ENCODE peak calls at places on chromosome 1, in nine cellular contexts. Q is anterior cingulate cortex, G is epithelial cell of prostate, I is kidney tubule cell, V is left cardiac atrium, A is GM06990, W is NCI-H1048, C is choroid plexus epithelial cell, N is amniotic stem cell. J is an unnamed sample.

GRCh38 chr1:23010734-23011449 is 4.8 kb downstream of the TEX46 start:
- DNase-seq in A (no peak), N (peak; percentile 9), W (no peak), C (peak; percentile 63), G (peak; percentile 88), V (no peak), I (peak; percentile 84), Q (no peak), J (peak; percentile 91)

GRCh38 chr1:112386024-112386723 is 9.8 kb upstream of the CTTNBP2NL start:
- DNase-seq in I (no peak), Q (no peak), W (no peak), N (no peak), G (no peak), C (no peak), V (no peak), A (no peak), J (no peak)

GRCh38 chr1:161172776-161173376 is 4.4 kb downstream of the B4GALT3 start:
- DNase-seq in Q (no peak), C (peak; percentile 98), A (no peak), V (peak; percentile 66), W (no peak), I (peak; percentile 35), N (no peak), G (no peak), J (no peak)

GRCh38 chr1:27678747-27679146 is 6.8 kb upstream of the IFI6 start:
- DNase-seq in W (no peak), A (no peak), N (no peak), C (no peak), G (no peak), I (peak; percentile 28), V (no peak), Q (no peak), J (no peak)

GRCh38 chr1:45545019-45545493 is 5.6 kb upstream of the AKR1A1 start:
- DNase-seq in W (no peak), C (no peak), V (no peak), Q (no peak), A (peak; percentile 57), I (peak; percentile 44), G (no peak), N (no peak), J (no peak)

GRCh38 chr1:109385417-109385816 is 12.3 kb downstream of the SORT1 start:
- DNase-seq in I (no peak), N (no peak), A (no peak), Q (no peak), V (peak; percentile 57), C (no peak), W (no peak), G (no peak), J (no peak)

GRCh38 chr1:16286122-16286521 is 49.1 kb upstream of the CPLANE2 start:
- DNase-seq in Q (no peak), A (no peak), W (no peak), C (no peak), V (no peak), G (no peak), I (no peak), N (no peak), J (no peak)

GRCh38 chr1:9384751-9385245 is 92.1 kb downstream of the SPSB1 start:
- DNase-seq in G (no peak), Q (peak; percentile 52), N (no peak), C (no peak), I (no peak), V (peak; percentile 75), W (no peak), A (no peak), J (peak; percentile 22)

GRCh38 chr1:117106478-117106877 is 15.1 kb downstream of the TRIM45 start:
- DNase-seq in V (no peak), N (no peak), Q (no peak), W (no peak), A (no peak), C (peak; percentile 30), I (no peak), G (no peak), J (no peak)

GRCh38 chr1:202998836-202999750 is 8.1 kb upstream of the TMEM183A start:
- DNase-seq in V (peak; percentile 47), G (no peak), Q (peak; percentile 2), A (peak; percentile 55), W (peak; percentile 59), C (peak; percentile 74), I (peak; percentile 63), N (no peak), J (peak; percentile 52)

GRCh38 chr1:23897083-23897482 is 16.1 kb downstream of the CNR2 start:
- DNase-seq in Q (no peak), N (no peak), A (no peak), G (no peak), I (no peak), C (no peak), V (no peak), W (no peak), J (no peak)

GRCh38 chr1:165481820-165482532 is 37.0 kb upstream of the RXRG start:
- DNase-seq in V (peak; percentile 39), Q (no peak), W (no peak), A (no peak), G (peak; percentile 70), C (peak; percentile 81), I (peak; percentile 91), N (no peak), J (peak; percentile 88)

GRCh38 chr1:87706198-87706597 is 377.5 kb downstream of the LMO4 start:
- DNase-seq in A (no peak), N (no peak), C (peak; percentile 9), G (no peak), I (no peak), W (no peak), V (no peak), Q (no peak), J (no peak)

GRCh38 chr1:207362962-207363858 is 41.7 kb downstream of the CD55 start:
- DNase-seq in G (no peak), W (no peak), I (peak; percentile 37), A (no peak), Q (no peak), V (no peak), N (no peak), C (peak; percentile 79), J (no peak)

J was measured in RWPE1.